ENCODE peak calls at places on chromosomes 3 and 15, in nine cellular contexts. O, Q, H, E, I, T, A, M and U are unnamed samples.

GRCh38 chr3:148962513-148962912 is 28.8 kb upstream of the GYG1 start:
- DNase-seq in O (no peak), Q (no peak), H (no peak), E (peak), I (peak), T (peak), A (no peak), M (peak), U (no peak)

GRCh38 chr15:57319919-57320542 is 56.3 kb upstream of the CGNL1 start:
- DNase-seq in O (no peak), Q (no peak), H (no peak), E (no peak), I (no peak), T (no peak), A (no peak), M (no peak), U (no peak)

GRCh38 chr3:184680411-184680990 is 31.4 kb downstream of the MAGEF1 start:
- DNase-seq in O (no peak), Q (no peak), H (no peak), E (no peak), I (no peak), T (no peak), A (no peak), M (no peak), U (no peak)

GRCh38 chr3:159762238-159762637 is 226.4 kb upstream of the IL12A start:
- DNase-seq in O (no peak), Q (no peak), H (no peak), E (peak), I (no peak), T (peak), A (no peak), M (no peak), U (no peak)

GRCh38 chr3:100957407-100958100 is 35.7 kb downstream of the ABI3BP start:
- DNase-seq in O (no peak), Q (no peak), H (no peak), E (peak), I (no peak), T (no peak), A (no peak), M (no peak), U (no peak)

GRCh38 chr3:115792206-115792955 is 169.1 kb downstream of the GAP43 start:
- DNase-seq in O (peak), Q (peak), H (no peak), E (no peak), I (no peak), T (no peak), A (peak), M (no peak), U (peak)

GRCh38 chr15:53837263-53837662 is 77.8 kb upstream of the WDR72 start:
- DNase-seq in O (no peak), Q (no peak), H (no peak), E (no peak), I (no peak), T (no peak), A (no peak), M (no peak), U (no peak)

GRCh38 chr3:160006282-160007163 is 17.9 kb downstream of the IL12A start:
- DNase-seq in O (no peak), Q (no peak), H (peak), E (peak), I (no peak), T (peak), A (no peak), M (peak), U (peak)

GRCh38 chr3:132232231-132232792 is 84.9 kb upstream of the ACP3 start:
- DNase-seq in O (no peak), Q (no peak), H (no peak), E (no peak), I (no peak), T (no peak), A (no peak), M (no peak), U (no peak)

GRCh38 chr3:50633233-50633795 is 16.4 kb downstream of the MAPKAPK3 start:
- DNase-seq in O (no peak), Q (no peak), H (no peak), E (no peak), I (no peak), T (no peak), A (no peak), M (no peak), U (no peak)

GRCh38 chr15:49860101-49860500 is 239.3 kb downstream of the DTWD1 start:
- DNase-seq in O (no peak), Q (no peak), H (no peak), E (peak), I (no peak), T (no peak), A (no peak), M (no peak), U (no peak)

GRCh38 chr3:71498053-71498452 is 85.5 kb downstream of the FOXP1 start:
- DNase-seq in O (no peak), Q (no peak), H (peak), E (no peak), I (no peak), T (peak), A (no peak), M (no peak), U (no peak)

GRCh38 chr15:71469393-71469792 is 341.0 kb upstream of the NR2E3 start:
- DNase-seq in O (no peak), Q (no peak), H (no peak), E (peak), I (no peak), T (no peak), A (no peak), M (no peak), U (no peak)

GRCh38 chr3:146326875-146327543 is 76.1 kb upstream of the PLSCR4 start:
- DNase-seq in O (no peak), Q (no peak), H (peak), E (peak), I (no peak), T (peak), A (no peak), M (peak), U (no peak)

GRCh38 chr3:156478931-156479330 is 76.0 kb downstream of the SSR3 start:
- DNase-seq in O (no peak), Q (no peak), H (no peak), E (no peak), I (no peak), T (no peak), A (no peak), M (no peak), U (no peak)

GRCh38 chr15:71199384-71200351 is 84.4 kb downstream of the THSD4 start:
- DNase-seq in O (no peak), Q (no peak), H (no peak), E (no peak), I (no peak), T (no peak), A (no peak), M (no peak), U (no peak)

GRCh38 chr15:49696441-49696840 is 75.6 kb downstream of the DTWD1 start:
- DNase-seq in O (no peak), Q (no peak), H (no peak), E (no peak), I (no peak), T (no peak), A (no peak), M (no peak), U (no peak)

GRCh38 chr15:40928975-40929729 is at the start of gene DLL4:
- DNase-seq in O (peak), Q (no peak), H (no peak), E (no peak), I (peak), T (peak), A (no peak), M (no peak), U (peak)

GRCh38 chr3:37099469-37099868 is 74.9 kb downstream of the LRRFIP2 start:
- DNase-seq in O (no peak), Q (no peak), H (no peak), E (no peak), I (no peak), T (no peak), A (no peak), M (no peak), U (no peak)

GRCh38 chr3:134666466-134666865 is 15.6 kb upstream of the KY start:
- DNase-seq in O (no peak), Q (no peak), H (no peak), E (peak), I (peak), T (no peak), A (no peak), M (no peak), U (no peak)

GRCh38 chr3:46695962-46696922 is 2.8 kb upstream of the ALS2CL start:
- DNase-seq in O (no peak), Q (no peak), H (no peak), E (peak), I (peak), T (no peak), A (no peak), M (no peak), U (no peak)

GRCh38 chr3:138947303-138948121 is 495 bp downstream of the FOXL2NB start:
- DNase-seq in O (no peak), Q (no peak), H (no peak), E (peak), I (no peak), T (no peak), A (no peak), M (no peak), U (no peak)

GRCh38 chr3:67635806-67636205 is 18.6 kb downstream of the SUCLG2 start:
- DNase-seq in O (no peak), Q (no peak), H (no peak), E (no peak), I (no peak), T (no peak), A (no peak), M (no peak), U (no peak)

GRCh38 chr3:171874251-171874679 is 31.1 kb downstream of the TMEM212 start:
- DNase-seq in O (no peak), Q (no peak), H (no peak), E (peak), I (no peak), T (peak), A (no peak), M (peak), U (no peak)

GRCh38 chr15:100114100-100114499 is 227.7 kb downstream of the ADAMTS17 start:
- DNase-seq in O (no peak), Q (no peak), H (peak), E (peak), I (peak), T (no peak), A (no peak), M (no peak), U (no peak)

GRCh38 chr3:157100997-157101396 is 59.0 kb downstream of the CCNL1 start:
- DNase-seq in O (no peak), Q (no peak), H (no peak), E (no peak), I (no peak), T (no peak), A (no peak), M (no peak), U (no peak)

GRCh38 chr3:112561693-112562529 is at the start of the genes ATG3 and SLC35A5:
- DNase-seq in O (peak), Q (peak), H (peak), E (peak), I (peak), T (peak), A (peak), M (peak), U (peak)

GRCh38 chr3:43180027-43180426 is 74.1 kb upstream of the POMGNT2 start:
- DNase-seq in O (no peak), Q (peak), H (no peak), E (peak), I (no peak), T (no peak), A (peak), M (peak), U (peak)

GRCh38 chr15:82666606-82667005 is 19.4 kb upstream of the CPEB1 start:
- DNase-seq in O (no peak), Q (no peak), H (no peak), E (no peak), I (no peak), T (no peak), A (no peak), M (no peak), U (no peak)

GRCh38 chr15:28267727-28268126 is 54.3 kb downstream of the HERC2 start:
- DNase-seq in O (no peak), Q (no peak), H (no peak), E (no peak), I (no peak), T (no peak), A (no peak), M (no peak), U (no peak)

GRCh38 chr3:40546811-40547210 is 22.1 kb downstream of the ZNF621 start:
- DNase-seq in O (no peak), Q (no peak), H (no peak), E (peak), I (no peak), T (no peak), A (no peak), M (no peak), U (no peak)

GRCh38 chr3:15116032-15116653 is 17.2 kb upstream of the RBSN start:
- DNase-seq in O (no peak), Q (no peak), H (no peak), E (no peak), I (no peak), T (no peak), A (no peak), M (no peak), U (no peak)

GRCh38 chr3:66582721-66583141 is 81.9 kb upstream of the LRIG1 start:
- DNase-seq in O (peak), Q (peak), H (no peak), E (peak), I (peak), T (no peak), A (peak), M (no peak), U (peak)

GRCh38 chr15:74954515-74954914 is 2.1 kb downstream of the RPP25 start:
- DNase-seq in O (no peak), Q (no peak), H (no peak), E (no peak), I (no peak), T (no peak), A (no peak), M (peak), U (no peak)

GRCh38 chr3:115982121-115982520 is 358.8 kb downstream of the GAP43 start:
- DNase-seq in O (no peak), Q (no peak), H (no peak), E (no peak), I (no peak), T (no peak), A (no peak), M (no peak), U (no peak)